ENCODE peak calls at places on chromosomes 13 and 19, in eight cellular contexts. H is PC-9, W is dorsolateral prefrontal cortex, N is IMR-90, F is sigmoid colon, L is neuronal stem cell, Q is ascending aorta, I is fibroblast of pulmonary artery. X is an unnamed sample.

GRCh38 chr13:109671919-109672318 is 114.5 kb downstream of the IRS2 start:
- DNase-seq in H (no peak), W (no peak), N (no peak), F (no peak), L (no peak), Q (no peak), I (no peak), X (peak; percentile 37)

GRCh38 chr19:34505321-34506025 is 23.9 kb downstream of the WTIP start:
- DNase-seq in H (no peak), W (no peak), N (no peak), F (peak; percentile 60), L (no peak), Q (no peak), I (no peak), X (peak; percentile 45)

GRCh38 chr13:110014719-110015118 is 228.3 kb upstream of the IRS2 start:
- DNase-seq in H (no peak), W (no peak), N (no peak), F (no peak), L (no peak), Q (no peak), I (no peak), X (no peak)

GRCh38 chr13:52931913-52932312 is 83.5 kb upstream of the PCDH8 start:
- DNase-seq in H (no peak), W (no peak), N (no peak), F (no peak), L (no peak), Q (no peak), I (no peak), X (no peak)

GRCh38 chr13:86109107-86109506 is 309.9 kb upstream of the SLITRK6 start:
- DNase-seq in H (no peak), W (no peak), N (no peak), F (no peak), L (no peak), Q (no peak), I (no peak), X (no peak)

GRCh38 chr13:114131581-114132418 is 623 bp downstream of the RASA3 start:
- DNase-seq in H (no peak), W (no peak), N (no peak), F (no peak), L (no peak), Q (no peak), I (peak; percentile 53), X (no peak)

GRCh38 chr13:101204270-101205011 is 211.9 kb downstream of the NALCN start:
- DNase-seq in H (no peak), W (no peak), N (peak; percentile 33), F (no peak), L (no peak), Q (no peak), I (no peak), X (no peak)

GRCh38 chr13:111625526-111626315 is 305.3 kb downstream of the TEX29 start:
- DNase-seq in H (no peak), W (no peak), N (no peak), F (no peak), L (no peak), Q (no peak), I (no peak), X (no peak)

GRCh38 chr19:58356236-58356970 is 3.1 kb upstream of the A1BG start:
- DNase-seq in H (no peak), W (no peak), N (peak; percentile 43), F (peak; percentile 46), L (no peak), Q (no peak), I (peak; percentile 49), X (no peak)

GRCh38 chr13:79463604-79464003 is 17.4 kb upstream of the NDFIP2 start:
- DNase-seq in H (no peak), W (no peak), N (no peak), F (no peak), L (no peak), Q (no peak), I (no peak), X (no peak)

GRCh38 chr13:107144432-107144831 is 576.5 kb upstream of the ARGLU1 start:
- DNase-seq in H (no peak), W (no peak), N (peak; percentile 27), F (no peak), L (no peak), Q (no peak), I (peak; percentile 15), X (no peak)

GRCh38 chr13:93690139-93690538 is 463.5 kb downstream of the GPC6 start:
- DNase-seq in H (no peak), W (no peak), N (peak; percentile 46), F (no peak), L (peak; percentile 48), Q (no peak), I (peak; percentile 59), X (no peak)

GRCh38 chr13:20305587-20305986 is 73.5 kb upstream of the GJB6 start:
- DNase-seq in H (no peak), W (no peak), N (no peak), F (no peak), L (no peak), Q (no peak), I (no peak), X (no peak)

GRCh38 chr13:20303636-20304035 is 71.5 kb upstream of the GJB6 start:
- DNase-seq in H (no peak), W (no peak), N (no peak), F (no peak), L (no peak), Q (no peak), I (no peak), X (peak; percentile 53)

GRCh38 chr13:20297181-20297580 is 65.1 kb upstream of the GJB6 start:
- DNase-seq in H (no peak), W (no peak), N (no peak), F (no peak), L (no peak), Q (no peak), I (no peak), X (no peak)

GRCh38 chr13:20306039-20306438 is 73.9 kb upstream of the GJB6 start:
- DNase-seq in H (no peak), W (no peak), N (no peak), F (no peak), L (no peak), Q (no peak), I (no peak), X (peak; percentile 64)

GRCh38 chr13:20301391-20302071 is 69.4 kb upstream of the GJB6 start:
- DNase-seq in H (no peak), W (no peak), N (no peak), F (no peak), L (peak; percentile 2), Q (no peak), I (peak; percentile 5), X (peak; percentile 89)
- H3K4me3 ChIP-seq in H (no peak overlapping the region), W (peak overlapping the region; percentile 33), N (no peak overlapping the region), F (no peak overlapping the region), L (no peak overlapping the region), Q (peak overlapping the region; percentile 13), I (no peak overlapping the region), X (peak overlapping the region; percentile 36)

DNA sequence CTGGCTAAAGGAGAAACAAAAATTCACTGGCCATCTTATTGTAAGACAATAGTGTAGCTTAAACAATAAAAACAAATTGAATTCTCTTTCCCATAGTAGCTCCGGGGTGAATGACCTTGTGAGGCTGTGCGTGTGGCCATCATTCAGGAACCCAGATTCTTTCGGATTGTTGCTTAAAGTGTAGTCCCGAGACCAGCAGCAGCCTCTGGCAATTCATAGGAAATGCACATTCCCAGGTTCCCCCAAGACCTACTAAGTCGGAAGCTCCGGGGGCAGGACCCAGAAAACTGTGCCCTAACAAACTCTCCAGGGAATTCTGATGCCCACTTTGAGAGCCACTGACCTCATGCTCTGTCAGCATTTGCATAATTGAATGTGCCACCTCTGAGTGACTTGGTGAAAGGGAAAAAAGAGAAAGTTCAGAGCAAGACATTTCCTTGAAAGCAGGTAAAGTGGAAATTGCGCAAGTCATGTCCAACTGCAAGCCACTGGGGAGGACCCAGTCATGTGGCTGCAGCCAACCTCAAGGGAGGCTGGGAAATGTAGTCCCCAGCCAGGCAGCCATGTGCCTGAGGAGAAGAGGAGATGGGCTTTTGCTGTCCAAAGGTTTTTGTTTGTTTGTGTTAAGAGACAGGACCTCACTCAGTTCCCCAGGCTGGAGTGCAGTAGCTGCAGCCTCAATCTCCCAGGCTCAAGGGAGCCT is 50.7 kb upstream of the PNMA8B start:
- DNase-seq in H (peak; percentile 85), W (no peak), N (peak; percentile 14), F (no peak), L (no peak), Q (no peak), I (peak; percentile 60), X (no peak)
- H3K4me3 ChIP-seq in H (no peak overlapping the region), W (no peak overlapping the region), N (no peak overlapping the region), F (no peak overlapping the region), L (no peak overlapping the region), Q (no peak overlapping the region), I (peak overlapping the region; percentile 24), X (no peak overlapping the region)

DNA sequence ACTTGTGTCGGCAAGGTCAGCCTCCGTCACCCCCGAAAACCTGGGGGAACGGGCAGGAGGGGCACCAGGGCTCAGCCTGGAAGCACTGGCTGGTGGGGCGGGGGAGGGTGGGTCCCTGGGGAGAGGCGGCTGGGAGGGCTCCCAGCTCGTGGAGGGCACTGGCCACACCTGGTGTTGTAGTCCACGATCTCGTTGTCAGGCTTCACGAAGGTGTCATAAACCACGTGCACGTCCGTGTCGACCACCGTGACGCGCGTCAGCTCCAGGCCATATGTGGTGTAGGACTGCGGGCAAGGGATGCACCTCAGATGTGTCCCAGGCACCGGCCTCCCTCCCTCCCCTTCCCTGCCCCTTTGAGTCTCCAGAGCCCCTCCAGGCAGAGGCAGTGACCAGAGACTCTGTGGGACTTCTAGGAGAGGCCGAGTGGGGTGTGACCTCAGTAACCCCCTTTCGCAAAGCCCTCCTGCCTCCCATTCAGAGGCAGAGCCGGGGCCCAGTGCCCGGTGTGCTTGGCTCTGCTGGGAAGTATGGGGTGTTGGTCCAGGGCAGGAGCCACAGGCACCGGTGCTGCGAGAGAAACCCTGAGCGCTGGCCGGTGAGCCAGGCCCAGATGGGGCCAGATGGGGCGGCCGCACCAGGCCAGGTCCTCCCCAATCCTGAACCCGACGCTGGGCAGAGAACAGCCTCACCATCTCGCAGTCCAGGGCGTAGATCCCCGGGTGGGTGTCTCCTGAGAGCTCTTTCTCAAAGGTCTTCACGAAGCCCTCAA is 4.6 kb upstream of the ATP8B3 start:
- DNase-seq in H (no peak), W (no peak), N (no peak), F (no peak), L (no peak), Q (no peak), I (no peak), X (no peak)
- H3K4me3 ChIP-seq in H (no peak overlapping the region), W (no peak overlapping the region), N (no peak overlapping the region), F (no peak overlapping the region), L (no peak overlapping the region), Q (no peak overlapping the region), I (no peak overlapping the region), X (no peak overlapping the region)

DNA sequence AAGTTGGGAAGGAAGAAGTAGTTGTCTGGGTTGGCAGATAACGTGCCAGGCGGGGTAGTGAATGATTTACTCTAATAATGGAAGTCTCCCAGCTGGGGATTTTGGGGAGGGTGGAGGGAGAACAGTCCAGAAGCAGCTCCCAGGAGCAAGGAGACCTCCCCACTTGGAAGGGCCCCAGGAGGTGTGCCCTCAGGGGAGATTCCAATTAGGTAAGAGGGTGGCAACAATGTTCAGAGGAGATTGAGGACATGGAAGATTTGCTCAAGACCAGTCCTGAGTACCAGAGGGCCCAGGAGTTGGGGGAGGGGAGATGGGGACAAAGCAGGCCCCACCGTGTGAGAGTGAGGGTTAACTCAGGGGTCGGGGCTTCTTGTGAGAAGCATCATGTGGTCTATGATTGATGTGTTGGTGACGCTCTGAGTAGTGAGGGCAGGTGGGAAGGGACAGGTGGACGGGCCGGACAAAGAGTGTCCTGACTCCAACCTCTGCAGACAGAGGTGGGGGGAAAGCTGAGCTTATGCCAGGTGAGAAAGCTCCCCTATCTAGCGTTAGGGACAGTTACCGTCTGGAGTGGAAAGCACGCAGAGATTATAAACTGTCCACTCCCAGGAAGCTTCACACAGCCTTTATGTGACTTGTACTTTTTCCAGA is 3.5 kb downstream of the SPINT2 start:
- DNase-seq in H (peak; percentile 62), W (no peak), N (no peak), F (no peak), L (no peak), Q (no peak), I (no peak), X (no peak)
- H3K4me3 ChIP-seq in H (peak overlapping the region; percentile 79), W (no peak overlapping the region), N (no peak overlapping the region), F (no peak overlapping the region), L (no peak overlapping the region), Q (peak overlapping the region; percentile 76), I (no peak overlapping the region), X (no peak overlapping the region)

X was measured in esophagus muscularis mucosa.